ENCODE peak calls at places on chromosomes 12 and 14, in seven cellular contexts. One of them, this sample, is unnamed.
A peak's percentile ranks its signal among the peaks of the same experiment; 100 is the strongest.

GRCh38 chr12:68334136-68334535 is 2.0 kb upstream of the MDM1 start:
- DNase-seq in hepatocyte: no peak
- DNase-seq in astrocyte of the spinal cord: no peak
- DNase-seq in progenitor cell of endocrine pancreas: no peak
- DNase-seq in IMR-90: no peak
- DNase-seq in endothelial cell of umbilical vein: peak; percentile 20
- DNase-seq in CD8-positive, alpha-beta T cell: no peak
- DNase-seq in this sample: peak; percentile 32

GRCh38 chr14:73751157-73751691 is 37.0 kb upstream of the PNMA1 start:
- DNase-seq in hepatocyte: no peak
- DNase-seq in astrocyte of the spinal cord: no peak
- DNase-seq in progenitor cell of endocrine pancreas: no peak
- DNase-seq in IMR-90: no peak
- DNase-seq in endothelial cell of umbilical vein: no peak
- DNase-seq in CD8-positive, alpha-beta T cell: no peak
- DNase-seq in this sample: no peak

GRCh38 chr14:41393512-41393911 is 213.2 kb upstream of the LRFN5 start:
- DNase-seq in hepatocyte: no peak
- DNase-seq in astrocyte of the spinal cord: no peak
- DNase-seq in progenitor cell of endocrine pancreas: no peak
- DNase-seq in IMR-90: no peak
- DNase-seq in endothelial cell of umbilical vein: no peak
- DNase-seq in CD8-positive, alpha-beta T cell: no peak
- DNase-seq in this sample: no peak

GRCh38 chr12:52221912-52222457 is 11.1 kb upstream of the KRT7 start:
- DNase-seq in hepatocyte: peak; percentile 64
- DNase-seq in astrocyte of the spinal cord: no peak
- DNase-seq in progenitor cell of endocrine pancreas: peak; percentile 42
- DNase-seq in IMR-90: peak; percentile 25
- DNase-seq in endothelial cell of umbilical vein: peak; percentile 44
- DNase-seq in CD8-positive, alpha-beta T cell: peak; percentile 33
- DNase-seq in this sample: peak; percentile 86

GRCh38 chr14:42014301-42014700 is 407.6 kb downstream of the LRFN5 start:
- DNase-seq in hepatocyte: no peak
- DNase-seq in astrocyte of the spinal cord: no peak
- DNase-seq in progenitor cell of endocrine pancreas: no peak
- DNase-seq in IMR-90: no peak
- DNase-seq in endothelial cell of umbilical vein: no peak
- DNase-seq in CD8-positive, alpha-beta T cell: no peak
- DNase-seq in this sample: no peak

GRCh38 chr12:50542448-50542847 is 37.7 kb downstream of the DIP2B start:
- DNase-seq in hepatocyte: peak; percentile 14
- DNase-seq in astrocyte of the spinal cord: peak; percentile 51
- DNase-seq in progenitor cell of endocrine pancreas: no peak
- DNase-seq in IMR-90: peak; percentile 53
- DNase-seq in endothelial cell of umbilical vein: no peak
- DNase-seq in CD8-positive, alpha-beta T cell: no peak
- DNase-seq in this sample: peak; percentile 32

GRCh38 chr14:20486700-20487401 is 17.6 kb downstream of the PNP start:
- DNase-seq in hepatocyte: no peak
- DNase-seq in astrocyte of the spinal cord: no peak
- DNase-seq in progenitor cell of endocrine pancreas: no peak
- DNase-seq in IMR-90: no peak
- DNase-seq in endothelial cell of umbilical vein: no peak
- DNase-seq in CD8-positive, alpha-beta T cell: no peak
- DNase-seq in this sample: no peak

GRCh38 chr12:70948976-70949336 is 28.4 kb upstream of the PTPRR start:
- DNase-seq in hepatocyte: no peak
- DNase-seq in astrocyte of the spinal cord: no peak
- DNase-seq in progenitor cell of endocrine pancreas: no peak
- DNase-seq in IMR-90: no peak
- DNase-seq in endothelial cell of umbilical vein: no peak
- DNase-seq in CD8-positive, alpha-beta T cell: no peak
- DNase-seq in this sample: no peak

GRCh38 chr12:62686938-62687337 is 220.3 kb downstream of the MON2 start:
- DNase-seq in hepatocyte: no peak
- DNase-seq in astrocyte of the spinal cord: no peak
- DNase-seq in progenitor cell of endocrine pancreas: no peak
- DNase-seq in IMR-90: no peak
- DNase-seq in endothelial cell of umbilical vein: no peak
- DNase-seq in CD8-positive, alpha-beta T cell: no peak
- DNase-seq in this sample: no peak

DNA sequence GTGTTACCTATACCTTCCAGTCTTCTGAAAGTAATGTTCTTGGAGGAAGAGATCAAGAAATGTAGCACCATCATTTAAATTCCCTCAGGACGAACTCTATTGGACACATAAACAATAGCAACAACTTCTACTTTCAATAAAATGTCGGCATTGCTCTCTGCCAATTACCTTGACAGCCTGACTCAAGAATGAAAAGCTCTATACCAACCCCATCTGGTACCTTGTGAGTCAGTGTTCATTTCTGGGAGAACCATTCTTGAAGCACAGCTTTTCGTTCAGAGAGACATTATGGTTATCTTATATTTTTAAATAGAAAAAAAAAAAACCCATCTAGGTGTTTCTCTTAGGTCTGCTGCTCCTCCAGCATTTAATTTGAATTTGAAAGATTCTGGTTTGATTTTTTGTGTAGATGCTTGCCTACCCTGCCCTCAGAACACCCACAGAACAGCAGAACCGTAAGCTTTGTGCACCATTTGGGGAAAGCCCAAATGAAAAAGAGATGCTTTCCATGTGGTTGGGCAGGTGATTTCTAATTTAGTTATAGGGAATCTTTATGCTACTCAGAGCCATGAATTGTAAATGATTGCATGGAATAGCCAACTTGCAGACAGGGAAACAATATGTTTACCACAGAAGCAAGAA is 156.0 kb downstream of the SAMD4A start:
- DNase-seq in hepatocyte: peak; percentile 34
- DNase-seq in astrocyte of the spinal cord: peak; percentile 47
- DNase-seq in progenitor cell of endocrine pancreas: no peak
- DNase-seq in IMR-90: peak; percentile 36
- DNase-seq in endothelial cell of umbilical vein: peak; percentile 47
- DNase-seq in CD8-positive, alpha-beta T cell: no peak
- DNase-seq in this sample: peak; percentile 20
- TF ChIP-seq CTCF in hepatocyte: peak; percentile 40
- TF ChIP-seq CTCF in astrocyte of the spinal cord: peak; percentile 48
- TF ChIP-seq CTCF in progenitor cell of endocrine pancreas: peak; percentile 26
- TF ChIP-seq CTCF in IMR-90: peak; percentile 40
- TF ChIP-seq CTCF in endothelial cell of umbilical vein: peak; percentile 30
- TF ChIP-seq CTCF in CD8-positive, alpha-beta T cell: no peak
- TF ChIP-seq CTCF in this sample: no peak

GRCh38 chr14:104331871-104332605 is 193.7 kb downstream of the KIF26A start:
- DNase-seq in hepatocyte: peak; percentile 2
- DNase-seq in astrocyte of the spinal cord: no peak
- DNase-seq in progenitor cell of endocrine pancreas: no peak
- DNase-seq in IMR-90: no peak
- DNase-seq in endothelial cell of umbilical vein: no peak
- DNase-seq in CD8-positive, alpha-beta T cell: no peak
- DNase-seq in this sample: no peak
- TF ChIP-seq CTCF in hepatocyte: no peak
- TF ChIP-seq CTCF in astrocyte of the spinal cord: no peak
- TF ChIP-seq CTCF in progenitor cell of endocrine pancreas: no peak
- TF ChIP-seq CTCF in IMR-90: no peak
- TF ChIP-seq CTCF in endothelial cell of umbilical vein: peak; percentile 23
- TF ChIP-seq CTCF in CD8-positive, alpha-beta T cell: no peak
- TF ChIP-seq CTCF in this sample: no peak

GRCh38 chr12:93762912-93763311 is 85.7 kb downstream of the CRADD start:
- DNase-seq in hepatocyte: no peak
- DNase-seq in astrocyte of the spinal cord: no peak
- DNase-seq in progenitor cell of endocrine pancreas: no peak
- DNase-seq in IMR-90: no peak
- DNase-seq in endothelial cell of umbilical vein: no peak
- DNase-seq in CD8-positive, alpha-beta T cell: no peak
- DNase-seq in this sample: no peak

GRCh38 chr12:93766802-93767523 is 89.8 kb downstream of the CRADD start:
- DNase-seq in hepatocyte: peak; percentile 37
- DNase-seq in astrocyte of the spinal cord: peak; percentile 78
- DNase-seq in progenitor cell of endocrine pancreas: no peak
- DNase-seq in IMR-90: peak; percentile 76
- DNase-seq in endothelial cell of umbilical vein: peak; percentile 68
- DNase-seq in CD8-positive, alpha-beta T cell: peak; percentile 24
- DNase-seq in this sample: peak; percentile 40

GRCh38 chr12:93762059-93762719 is 85.0 kb downstream of the CRADD start:
- DNase-seq in hepatocyte: no peak
- DNase-seq in astrocyte of the spinal cord: no peak
- DNase-seq in progenitor cell of endocrine pancreas: no peak
- DNase-seq in IMR-90: peak; percentile 50
- DNase-seq in endothelial cell of umbilical vein: no peak
- DNase-seq in CD8-positive, alpha-beta T cell: no peak
- DNase-seq in this sample: no peak

GRCh38 chr12:93766371-93766770 is 89.2 kb downstream of the CRADD start:
- DNase-seq in hepatocyte: no peak
- DNase-seq in astrocyte of the spinal cord: no peak
- DNase-seq in progenitor cell of endocrine pancreas: no peak
- DNase-seq in IMR-90: no peak
- DNase-seq in endothelial cell of umbilical vein: no peak
- DNase-seq in CD8-positive, alpha-beta T cell: no peak
- DNase-seq in this sample: no peak

GRCh38 chr12:93763746-93764147 is 86.6 kb downstream of the CRADD start:
- DNase-seq in hepatocyte: no peak
- DNase-seq in astrocyte of the spinal cord: no peak
- DNase-seq in progenitor cell of endocrine pancreas: no peak
- DNase-seq in IMR-90: no peak
- DNase-seq in endothelial cell of umbilical vein: no peak
- DNase-seq in CD8-positive, alpha-beta T cell: no peak
- DNase-seq in this sample: no peak
- TF ChIP-seq CTCF in hepatocyte: no peak
- TF ChIP-seq CTCF in astrocyte of the spinal cord: peak; percentile 4
- TF ChIP-seq CTCF in progenitor cell of endocrine pancreas: no peak
- TF ChIP-seq CTCF in IMR-90: no peak
- TF ChIP-seq CTCF in endothelial cell of umbilical vein: no peak
- TF ChIP-seq CTCF in CD8-positive, alpha-beta T cell: no peak
- TF ChIP-seq CTCF in this sample: no peak

DNA sequence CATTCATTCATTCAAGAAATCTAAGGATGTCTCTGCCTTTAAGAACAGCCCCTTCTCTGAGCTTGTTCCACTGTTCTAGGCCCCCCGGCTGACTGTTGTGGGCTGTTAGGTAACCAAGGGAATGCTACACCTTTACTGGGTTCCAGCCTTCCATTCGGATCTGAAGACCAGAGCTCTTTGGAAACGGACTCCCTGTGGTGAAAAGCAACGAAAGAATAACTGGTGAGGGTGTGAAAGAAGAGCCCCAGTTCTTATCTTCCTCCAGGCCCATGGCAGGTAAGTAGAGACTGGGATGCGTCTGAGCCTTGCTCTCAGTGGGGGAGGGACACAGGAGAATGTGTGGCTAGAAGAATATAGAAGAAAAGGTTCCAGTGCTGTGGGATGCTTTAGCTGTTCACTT is 207.4 kb downstream of the TMEM132D start:
- DNase-seq in hepatocyte: no peak
- DNase-seq in astrocyte of the spinal cord: no peak
- DNase-seq in progenitor cell of endocrine pancreas: no peak
- DNase-seq in IMR-90: no peak
- DNase-seq in endothelial cell of umbilical vein: no peak
- DNase-seq in CD8-positive, alpha-beta T cell: no peak
- DNase-seq in this sample: no peak
- TF ChIP-seq CTCF in hepatocyte: no peak
- TF ChIP-seq CTCF in astrocyte of the spinal cord: no peak
- TF ChIP-seq CTCF in progenitor cell of endocrine pancreas: no peak
- TF ChIP-seq CTCF in IMR-90: no peak
- TF ChIP-seq CTCF in endothelial cell of umbilical vein: no peak
- TF ChIP-seq CTCF in CD8-positive, alpha-beta T cell: no peak
- TF ChIP-seq CTCF in this sample: no peak

GRCh38 chr12:10722502-10722904 is 620 bp downstream of the YBX3 start:
- DNase-seq in hepatocyte: peak; percentile 81
- DNase-seq in astrocyte of the spinal cord: peak; percentile 67
- DNase-seq in progenitor cell of endocrine pancreas: peak; percentile 52
- DNase-seq in IMR-90: peak; percentile 65
- DNase-seq in endothelial cell of umbilical vein: no peak
- DNase-seq in CD8-positive, alpha-beta T cell: peak; percentile 66
- DNase-seq in this sample: peak; percentile 46
- TF ChIP-seq CTCF in hepatocyte: no peak
- TF ChIP-seq CTCF in astrocyte of the spinal cord: no peak
- TF ChIP-seq CTCF in progenitor cell of endocrine pancreas: peak; percentile 45
- TF ChIP-seq CTCF in IMR-90: no peak
- TF ChIP-seq CTCF in endothelial cell of umbilical vein: no peak
- TF ChIP-seq CTCF in CD8-positive, alpha-beta T cell: peak; percentile 25
- TF ChIP-seq CTCF in this sample: no peak

GRCh38 chr12:16076970-16077527 is 165.9 kb downstream of the DERA start:
- DNase-seq in hepatocyte: peak; percentile 26
- DNase-seq in astrocyte of the spinal cord: no peak
- DNase-seq in progenitor cell of endocrine pancreas: no peak
- DNase-seq in IMR-90: no peak
- DNase-seq in endothelial cell of umbilical vein: no peak
- DNase-seq in CD8-positive, alpha-beta T cell: no peak
- DNase-seq in this sample: no peak

GRCh38 chr12:16075887-16076286 is 164.8 kb downstream of the DERA start:
- DNase-seq in hepatocyte: no peak
- DNase-seq in astrocyte of the spinal cord: no peak
- DNase-seq in progenitor cell of endocrine pancreas: no peak
- DNase-seq in IMR-90: no peak
- DNase-seq in endothelial cell of umbilical vein: no peak
- DNase-seq in CD8-positive, alpha-beta T cell: no peak
- DNase-seq in this sample: no peak

DNA sequence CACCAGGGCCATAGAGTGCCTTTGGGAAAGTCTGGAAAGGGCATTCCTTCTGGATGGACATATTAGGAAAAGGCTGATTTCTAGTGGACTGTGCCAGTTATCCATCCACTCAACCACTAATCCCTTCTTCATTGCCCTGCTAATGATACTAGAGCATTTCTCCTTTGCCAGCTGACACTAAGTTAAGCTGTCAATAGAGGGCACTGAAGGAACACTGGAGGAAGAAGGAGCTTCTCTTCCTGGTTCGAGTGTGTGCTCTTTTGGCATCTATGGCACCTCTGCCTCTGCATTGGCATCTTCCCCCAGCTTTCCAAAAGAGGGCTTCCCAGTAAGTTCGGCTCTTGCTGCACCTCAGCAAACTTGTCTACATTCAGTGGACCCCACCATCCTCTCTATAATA is 165.4 kb downstream of the DERA start:
- DNase-seq in hepatocyte: peak; percentile 41
- DNase-seq in astrocyte of the spinal cord: peak; percentile 11
- DNase-seq in progenitor cell of endocrine pancreas: no peak
- DNase-seq in IMR-90: peak; percentile 2
- DNase-seq in endothelial cell of umbilical vein: no peak
- DNase-seq in CD8-positive, alpha-beta T cell: no peak
- DNase-seq in this sample: peak; percentile 34
- TF ChIP-seq CTCF in hepatocyte: peak; percentile 51
- TF ChIP-seq CTCF in astrocyte of the spinal cord: peak; percentile 37
- TF ChIP-seq CTCF in progenitor cell of endocrine pancreas: peak; percentile 49
- TF ChIP-seq CTCF in IMR-90: peak; percentile 41
- TF ChIP-seq CTCF in endothelial cell of umbilical vein: peak; percentile 5
- TF ChIP-seq CTCF in CD8-positive, alpha-beta T cell: no peak
- TF ChIP-seq CTCF in this sample: peak; percentile 38

GRCh38 chr12:78120866-78121590 is 290.3 kb downstream of the NAV3 start:
- DNase-seq in hepatocyte: no peak
- DNase-seq in astrocyte of the spinal cord: peak; percentile 49
- DNase-seq in progenitor cell of endocrine pancreas: no peak
- DNase-seq in IMR-90: peak; percentile 52
- DNase-seq in endothelial cell of umbilical vein: peak; percentile 49
- DNase-seq in CD8-positive, alpha-beta T cell: no peak
- DNase-seq in this sample: peak; percentile 15
- TF ChIP-seq CTCF in hepatocyte: peak; percentile 37
- TF ChIP-seq CTCF in astrocyte of the spinal cord: peak; percentile 25
- TF ChIP-seq CTCF in progenitor cell of endocrine pancreas: peak; percentile 11
- TF ChIP-seq CTCF in IMR-90: peak; percentile 46
- TF ChIP-seq CTCF in endothelial cell of umbilical vein: no peak
- TF ChIP-seq CTCF in CD8-positive, alpha-beta T cell: no peak
- TF ChIP-seq CTCF in this sample: no peak

This sample was measured in Calu3.